ENCODE peak calls at places on chromosomes 7 and 10, in eight cellular contexts. R is left ventricle myocardium inferior, U is ovary, W is left lung, M is MM.1S, P is transverse colon, E is vagina, L is neural progenitor cell. X is an unnamed sample.
A peak's percentile ranks its signal among the peaks of the same experiment; 100 is the strongest.

GRCh38 chr7:22866965-22867364 is 44.3 kb upstream of the TOMM7 start:
- DNase-seq in R (no peak), U (no peak), W (no peak), M (no peak), P (no peak), E (no peak), L (no peak), X (no peak)

GRCh38 chr10:123859651-123860045 is 32.0 kb downstream of the CPXM2 start:
- DNase-seq in R (no peak), U (no peak), W (no peak), M (no peak), P (no peak), E (no peak), L (no peak), X (no peak)

GRCh38 chr10:10996966-10997620 is 20.6 kb upstream of the CELF2 start:
- DNase-seq in R (no peak), U (no peak), W (no peak), M (no peak), P (no peak), E (no peak), L (no peak), X (no peak)

GRCh38 chr10:30997536-30998252 is 34.0 kb downstream of the ZNF438 start:
- DNase-seq in R (no peak), U (no peak), W (no peak), M (peak; percentile 44), P (no peak), E (no peak), L (no peak), X (no peak)

GRCh38 chr10:98170249-98171117 is 36.0 kb downstream of the R3HCC1L start:
- DNase-seq in R (no peak), U (no peak), W (peak; percentile 11), M (peak; percentile 60), P (peak; percentile 38), E (no peak), L (peak; percentile 67), X (peak; percentile 23)

GRCh38 chr7:1945558-1945957 is 275.5 kb downstream of the ELFN1 start:
- DNase-seq in R (no peak), U (no peak), W (peak; percentile 75), M (no peak), P (no peak), E (no peak), L (no peak), X (no peak)

GRCh38 chr10:28632597-28632940 is 44.8 kb upstream of the BAMBI start:
- DNase-seq in R (no peak), U (no peak), W (no peak), M (no peak), P (no peak), E (no peak), L (no peak), X (no peak)

GRCh38 chr10:30359373-30360206 is 10.5 kb upstream of the MTPAP start:
- DNase-seq in R (peak; percentile 41), U (no peak), W (peak; percentile 78), M (peak; percentile 63), P (peak; percentile 78), E (no peak), L (peak; percentile 79), X (peak; percentile 59)

GRCh38 chr7:34748244-34749039 is 90.4 kb downstream of the NPSR1 start:
- DNase-seq in R (peak; percentile 81), U (peak; percentile 34), W (peak; percentile 84), M (peak; percentile 35), P (peak; percentile 80), E (no peak), L (no peak), X (no peak)

GRCh38 chr10:48604408-48605263 is at the start of gene ARHGAP22:
- DNase-seq in R (peak; percentile 75), U (peak; percentile 25), W (peak; percentile 90), M (peak; percentile 58), P (peak; percentile 29), E (peak; percentile 84), L (peak; percentile 62), X (no peak)

GRCh38 chr10:108783897-108784296 is 1139.4 kb downstream of the XPNPEP1 start:
- DNase-seq in R (no peak), U (no peak), W (no peak), M (peak; percentile 76), P (no peak), E (no peak), L (peak; percentile 56), X (no peak)

GRCh38 chr7:104928721-104929400 is 85.1 kb upstream of the KMT2E start:
- DNase-seq in R (no peak), U (no peak), W (no peak), M (no peak), P (no peak), E (no peak), L (no peak), X (no peak)

GRCh38 chr7:142535123-142535779 is 214.0 kb upstream of the PRSS1 start:
- DNase-seq in R (peak; percentile 19), U (no peak), W (no peak), M (peak; percentile 91), P (peak; percentile 65), E (no peak), L (peak; percentile 89), X (peak; percentile 56)

GRCh38 chr7:29457565-29457971 is 106.1 kb upstream of the PRR15 start:
- DNase-seq in R (no peak), U (no peak), W (no peak), M (no peak), P (no peak), E (no peak), L (peak; percentile 18), X (no peak)

GRCh38 chr7:37352974-37353948 is 95.4 kb downstream of the ELMO1 start:
- DNase-seq in R (no peak), U (no peak), W (peak; percentile 62), M (peak; percentile 90), P (peak; percentile 41), E (no peak), L (peak; percentile 31), X (peak; percentile 75)

GRCh38 chr7:30888783-30889182 is 22.9 kb upstream of the AQP1 start:
- DNase-seq in R (no peak), U (no peak), W (peak; percentile 41), M (no peak), P (no peak), E (no peak), L (no peak), X (no peak)

GRCh38 chr7:137080516-137081203 is 212.2 kb downstream of the CHRM2 start:
- DNase-seq in R (no peak), U (no peak), W (no peak), M (no peak), P (no peak), E (no peak), L (no peak), X (no peak)

GRCh38 chr7:1015631-1016121 is 28.7 kb upstream of the GPR146 start:
- DNase-seq in R (no peak), U (no peak), W (no peak), M (no peak), P (no peak), E (no peak), L (no peak), X (no peak)

GRCh38 chr7:94451276-94451675 is 56.6 kb downstream of the COL1A2 start:
- DNase-seq in R (no peak), U (no peak), W (no peak), M (no peak), P (no peak), E (no peak), L (no peak), X (no peak)

GRCh38 chr10:43377393-43377883 is 6.0 kb downstream of the FXYD4 start:
- DNase-seq in R (no peak), U (no peak), W (no peak), M (no peak), P (no peak), E (no peak), L (peak; percentile 62), X (no peak)

GRCh38 chr10:20614911-20615310 is 282.2 kb downstream of the NEBL start:
- DNase-seq in R (no peak), U (no peak), W (no peak), M (no peak), P (no peak), E (no peak), L (no peak), X (no peak)

GRCh38 chr10:23694446-23694920 is 255.6 kb downstream of the OTUD1 start:
- DNase-seq in R (no peak), U (no peak), W (peak; percentile 68), M (no peak), P (no peak), E (no peak), L (peak; percentile 78), X (no peak)
- H3K27me3 ChIP-seq in R (peaks cover 90% of the 10 kb centered on the region), U (no peaks in the 10 kb centered on the region), W (peaks cover 38% of the 10 kb centered on the region), M (no peaks in the 10 kb centered on the region), P (peaks cover 45% of the 10 kb centered on the region), E (no peaks in the 10 kb centered on the region), L (peaks cover 100% of the 10 kb centered on the region), X (peaks cover 4% of the 10 kb centered on the region)

GRCh38 chr7:99393363-99394187 is 14.8 kb downstream of the PDAP1 start:
- DNase-seq in R (peak; percentile 64), U (peak; percentile 55), W (peak; percentile 82), M (no peak), P (no peak), E (no peak), L (peak; percentile 95), X (no peak)
- H3K27ac ChIP-seq in R (peak overlapping the region; percentile 72), U (no peak overlapping the region), W (peak overlapping the region; percentile 67), M (peak overlapping the region; percentile 47), P (peak overlapping the region; percentile 84), E (peak overlapping the region; percentile 71), L (peak overlapping the region; percentile 62), X (peak overlapping the region; percentile 54)

GRCh38 chr7:157621131-157621681 is 284.4 kb downstream of the DNAJB6 start:
- DNase-seq in R (no peak), U (no peak), W (peak; percentile 71), M (no peak), P (no peak), E (no peak), L (no peak), X (no peak)
- H3K27me3 ChIP-seq in R (peaks cover 41% of the 10 kb centered on the region), U (no peaks in the 10 kb centered on the region), W (no peaks in the 10 kb centered on the region), M (peaks cover 97% of the 10 kb centered on the region), P (no peaks in the 10 kb centered on the region), E (no peaks in the 10 kb centered on the region), L (no peaks in the 10 kb centered on the region), X (no peaks in the 10 kb centered on the region)

GRCh38 chr7:116337013-116337412 is 126.7 kb downstream of the TES start:
- DNase-seq in R (no peak), U (no peak), W (no peak), M (no peak), P (no peak), E (no peak), L (no peak), X (no peak)
- H3K27ac ChIP-seq in R (no peak overlapping the region), U (no peak overlapping the region), W (peak overlapping the region; percentile 7), M (no peak overlapping the region), P (no peak overlapping the region), E (no peak overlapping the region), L (no peak overlapping the region), X (no peak overlapping the region)

DNA sequence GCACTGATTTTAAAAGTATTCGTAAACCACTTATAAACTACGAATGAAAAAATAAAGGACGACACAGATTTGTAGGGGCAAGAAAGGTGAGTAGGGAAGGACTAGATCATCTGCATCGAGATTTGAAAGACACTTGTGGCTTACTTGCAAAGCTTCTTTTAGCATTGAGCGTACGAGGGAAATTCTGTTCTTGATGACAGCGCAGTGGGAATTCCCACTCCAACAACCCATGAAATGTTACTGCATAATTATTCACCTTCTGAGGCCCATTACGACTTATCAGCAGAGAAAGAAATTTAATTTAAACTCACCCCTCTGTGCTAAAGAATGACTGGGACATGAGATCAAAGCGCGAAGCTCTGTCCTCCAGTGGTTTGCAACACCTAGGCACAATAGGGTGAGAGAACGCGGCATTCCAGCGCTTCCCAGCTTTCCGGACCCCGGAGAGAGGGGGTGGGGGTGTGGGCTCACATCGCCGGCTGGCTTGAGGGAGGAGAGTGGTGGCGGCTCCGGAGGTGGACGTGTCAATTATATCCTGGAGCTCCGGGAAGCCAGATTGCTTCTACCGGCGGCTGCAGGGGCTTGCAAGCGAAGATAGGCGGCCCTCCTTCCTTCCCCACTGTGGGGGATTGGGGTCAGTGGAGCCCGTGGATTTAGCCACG is 10.3 kb downstream of the SP8 start:
- DNase-seq in R (no peak), U (no peak), W (no peak), M (no peak), P (no peak), E (no peak), L (peak; percentile 82), X (no peak)
- H3K27me3 ChIP-seq in R (peaks cover 100% of the 10 kb centered on the region), U (peaks cover 2% of the 10 kb centered on the region), W (peaks cover 93% of the 10 kb centered on the region), M (no peaks in the 10 kb centered on the region), P (peaks cover 100% of the 10 kb centered on the region), E (peaks cover 10% of the 10 kb centered on the region), L (peaks cover 59% of the 10 kb centered on the region), X (peaks cover 38% of the 10 kb centered on the region)